ENCODE peak calls at places on chromosomes 16 and 17, in six cellular contexts. V is BJ, G is SJSA1, Q is right cardiac atrium, O is uterus, W is Panc1. P is an unnamed sample. For H3K27me3, the result is how much of the 10 kb centered on the place peaks cover.

GRCh38 chr16:80968386-80969113 is 38.1 kb downstream of the CMC2 start:
- DNase-seq in V (no peak), G (no peak), Q (no peak), O (no peak), W (no peak), P (no peak)

GRCh38 chr17:41975099-41976083 is 8.8 kb downstream of the CNP start:
- DNase-seq in V (no peak), G (no peak), Q (no peak), O (no peak), W (no peak), P (no peak)

GRCh38 chr16:20826039-20826566 is 19.8 kb downstream of the REXO5 start:
- DNase-seq in V (no peak), G (no peak), Q (no peak), O (no peak), W (no peak), P (no peak)

GRCh38 chr17:4236456-4236855 is 27.3 kb downstream of the ANKFY1 start:
- DNase-seq in V (no peak), G (no peak), Q (no peak), O (no peak), W (no peak), P (no peak)

GRCh38 chr17:71496552-71496951 is 624.3 kb upstream of the SOX9 start:
- DNase-seq in V (no peak), G (peak), Q (no peak), O (no peak), W (no peak), P (no peak)

GRCh38 chr17:6021627-6022026 is 48.6 kb upstream of the WSCD1 start:
- DNase-seq in V (no peak), G (no peak), Q (no peak), O (no peak), W (no peak), P (no peak)

GRCh38 chr16:81261049-81261648 is 22.7 kb downstream of the BCO1 start:
- DNase-seq in V (no peak), G (no peak), Q (no peak), O (no peak), W (peak), P (no peak)

GRCh38 chr16:4410335-4411075 is 5.9 kb downstream of the CORO7 start:
- DNase-seq in V (peak), G (peak), Q (peak), O (no peak), W (no peak), P (peak)

DNA sequence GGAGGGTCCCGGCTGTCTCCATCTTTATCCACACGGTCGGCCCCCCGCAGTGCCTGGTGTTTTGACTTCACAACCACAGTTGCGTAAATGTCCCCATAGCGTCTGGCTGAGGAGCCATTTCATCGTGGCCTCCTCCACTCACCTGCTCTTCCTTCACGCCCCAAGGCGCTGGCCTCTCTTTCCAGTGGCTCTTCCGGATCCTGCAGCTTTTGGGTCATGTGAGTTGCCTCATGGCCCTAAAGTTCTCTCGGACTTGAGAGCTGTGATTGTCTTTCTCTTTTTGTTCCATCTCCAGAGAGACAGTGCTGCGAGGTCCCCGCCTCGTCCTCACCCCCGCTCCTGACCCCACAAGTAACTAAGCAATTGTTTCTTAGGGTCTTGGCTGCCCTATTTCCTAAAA is 22.7 kb downstream of the FLYWCH1 start:
- DNase-seq in V (no peak), G (no peak), Q (no peak), O (no peak), W (no peak), P (no peak)
- H3K4me3 ChIP-seq in V (no peak), G (no peak), Q (no peak), O (no peak), W (no peak), P (no peak)

GRCh38 chr16:54867302-54867832 is 63.3 kb upstream of the IRX5 start:
- DNase-seq in V (no peak), G (no peak), Q (no peak), O (no peak), W (no peak), P (no peak)
- H3K27me3 ChIP-seq in V (under half), G (under half), Q (under half), O (under half), W (under half), P (under half)

GRCh38 chr16:58119509-58119845 is 9.7 kb downstream of the CFAP20 start:
- DNase-seq in V (no peak), G (no peak), Q (no peak), O (no peak), W (no peak), P (no peak)
- H3K4me3 ChIP-seq in V (no peak), G (no peak), Q (no peak), O (no peak), W (no peak), P (no peak)

GRCh38 chr16:85177448-85177846 is 65.2 kb upstream of the CIBAR2 start:
- DNase-seq in V (no peak), G (no peak), Q (no peak), O (no peak), W (no peak), P (no peak)

GRCh38 chr16:85179344-85180046 is 67.2 kb upstream of the CIBAR2 start:
- DNase-seq in V (no peak), G (no peak), Q (no peak), O (no peak), W (no peak), P (no peak)

GRCh38 chr16:85178006-85178591 is 65.8 kb upstream of the CIBAR2 start:
- DNase-seq in V (no peak), G (no peak), Q (no peak), O (no peak), W (no peak), P (no peak)

GRCh38 chr16:85180047-85180878 is 68.0 kb upstream of the CIBAR2 start:
- DNase-seq in V (no peak), G (no peak), Q (no peak), O (no peak), W (no peak), P (no peak)

DNA sequence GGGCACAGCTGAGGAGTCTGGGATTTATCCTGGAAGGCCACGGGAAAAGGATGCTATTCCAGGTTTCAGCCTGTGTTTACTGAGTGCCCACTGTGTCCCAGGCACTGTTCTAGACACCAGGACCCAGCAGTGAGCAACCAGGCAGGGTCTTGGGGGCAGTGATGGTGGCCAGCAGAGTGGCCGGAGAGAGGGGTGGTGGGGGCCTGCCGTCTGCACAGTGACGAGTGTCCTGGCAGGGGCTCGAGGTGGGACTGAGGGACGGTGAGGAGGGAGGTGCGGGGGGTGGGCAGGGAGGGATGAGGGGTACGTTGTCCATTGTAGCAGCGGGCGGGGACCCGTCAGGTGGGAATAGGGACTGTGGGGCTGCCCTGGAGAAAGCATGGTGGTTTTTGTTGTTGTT is 66.3 kb upstream of the CIBAR2 start:
- DNase-seq in V (no peak), G (no peak), Q (no peak), O (no peak), W (no peak), P (no peak)
- H3K27me3 ChIP-seq in V (under half), G (under half), Q (under half), O (under half), W (under half), P (under half)

GRCh38 chr16:2027024-2028010 is 615 bp downstream of the NHERF2 start:
- DNase-seq in V (no peak), G (peak), Q (peak), O (no peak), W (no peak), P (no peak)

GRCh38 chr16:2024026-2024425 is 2.7 kb upstream of the NHERF2 start:
- DNase-seq in V (no peak), G (no peak), Q (no peak), O (no peak), W (no peak), P (no peak)

GRCh38 chr16:2025251-2025650 is 1.5 kb upstream of the NHERF2 start:
- DNase-seq in V (no peak), G (no peak), Q (no peak), O (no peak), W (no peak), P (no peak)

GRCh38 chr16:2026461-2027023 is at the start of gene NHERF2:
- DNase-seq in V (no peak), G (no peak), Q (peak), O (peak), W (no peak), P (no peak)

GRCh38 chr16:2025878-2026460 is 733 bp upstream of the NHERF2 start:
- DNase-seq in V (no peak), G (no peak), Q (peak), O (no peak), W (no peak), P (no peak)
- H3K4me3 ChIP-seq in V (peak), G (no peak), Q (peak), O (peak), W (peak), P (no peak)

GRCh38 chr17:33175565-33175964 is 117.5 kb downstream of the ASIC2 start:
- DNase-seq in V (no peak), G (no peak), Q (no peak), O (peak), W (no peak), P (no peak)
- H3K27me3 ChIP-seq in V (under half), G (under half), Q (under half), O (under half), W (under half), P (under half)

DNA sequence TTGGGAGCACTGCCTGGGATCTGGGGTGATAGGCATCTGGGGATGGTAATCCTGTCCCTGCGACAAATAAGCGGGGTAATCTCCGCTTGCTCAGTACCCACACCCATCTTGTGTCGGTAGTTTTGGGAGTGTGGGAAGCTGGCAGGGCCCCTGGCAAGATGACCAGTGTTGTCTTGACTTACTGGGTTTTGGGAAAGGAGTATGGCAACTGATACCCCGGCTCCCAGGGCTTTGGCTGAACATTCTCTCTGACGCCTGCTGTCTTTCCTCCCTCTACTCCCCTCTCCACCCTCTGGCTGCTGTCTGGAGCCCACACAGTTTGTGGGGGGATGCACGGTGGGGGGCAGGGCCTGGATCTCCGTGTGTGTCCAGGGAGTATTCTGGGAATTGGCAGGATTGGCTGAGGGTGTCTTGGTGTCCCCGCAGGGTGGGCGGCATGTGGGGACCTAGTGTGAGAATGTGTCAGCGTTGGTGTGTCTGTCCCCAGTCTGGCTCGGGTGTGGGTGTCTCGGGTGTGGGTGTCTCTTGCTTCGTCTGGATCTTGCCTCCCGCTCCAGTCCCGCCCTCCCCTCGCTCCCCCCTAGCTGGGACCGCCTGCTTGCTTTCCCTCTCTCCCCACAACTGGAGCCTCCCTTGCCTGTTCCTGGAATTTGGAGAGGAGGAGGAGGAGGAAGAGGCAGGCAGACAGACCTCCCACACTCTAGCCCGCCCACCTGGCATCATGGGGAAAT is 12.0 kb downstream of the RARA start:
- DNase-seq in V (no peak), G (peak), Q (peak), O (peak), W (no peak), P (peak)
- H3K4me3 ChIP-seq in V (peak), G (peak), Q (no peak), O (peak), W (peak), P (no peak)

GRCh38 chr17:74592087-74592990 is at the start of gene CD300LD:
- DNase-seq in V (no peak), G (no peak), Q (no peak), O (no peak), W (no peak), P (no peak)
- H3K27me3 ChIP-seq in V (under half), G (under half), Q (under half), O (under half), W (under half), P (under half)

P was measured in aorta.